ENCODE peak calls at places on chromosomes 4 and X, in eight cellular contexts. F is left ventricle myocardium inferior, H is thyroid gland, Y is choroid plexus epithelial cell, A is ascending aorta, B is GM06990, J is dorsolateral prefrontal cortex, Q is esophagus muscularis mucosa. L is an unnamed sample.

GRCh38 chrX:6701085-6701484 is 166.2 kb upstream of the VCX3A start:
- DNase-seq in F (no peak), H (no peak), Y (no peak), A (no peak), B (no peak), J (no peak), Q (no peak), L (no peak)

GRCh38 chrX:10014462-10015373 is 47.6 kb downstream of the CLDN34 start:
- DNase-seq in F (peak), H (peak), Y (peak), A (peak), B (peak), J (peak), Q (peak), L (peak)

GRCh38 chr4:164012396-164013027 is 518.0 kb downstream of the TMA16 start:
- DNase-seq in F (no peak), H (peak), Y (peak), A (no peak), B (no peak), J (no peak), Q (no peak), L (peak)

GRCh38 chrX:3134316-3134715 is 93.0 kb downstream of the ARSF start:
- DNase-seq in F (no peak), H (no peak), Y (no peak), A (no peak), B (no peak), J (no peak), Q (no peak), L (no peak)

GRCh38 chr4:23060776-23061175 is 368.0 kb downstream of the GBA3 start:
- DNase-seq in F (no peak), H (no peak), Y (peak), A (no peak), B (no peak), J (no peak), Q (no peak), L (peak)

GRCh38 chr4:158873795-158874359 is 105.1 kb downstream of the FNIP2 start:
- DNase-seq in F (no peak), H (no peak), Y (peak), A (no peak), B (no peak), J (no peak), Q (no peak), L (peak)

GRCh38 chr4:113644398-113644797 is 117.1 kb downstream of the CAMK2D start:
- DNase-seq in F (no peak), H (no peak), Y (no peak), A (no peak), B (no peak), J (no peak), Q (no peak), L (no peak)

GRCh38 chr4:52643846-52644245 is 15.3 kb downstream of the USP46 start:
- DNase-seq in F (peak), H (peak), Y (peak), A (peak), B (peak), J (peak), Q (no peak), L (peak)

GRCh38 chr4:56149601-56150000 is 200.9 kb downstream of the CEP135 start:
- DNase-seq in F (no peak), H (no peak), Y (peak), A (no peak), B (no peak), J (no peak), Q (no peak), L (peak)

GRCh38 chrX:44770111-44770510 is 73.7 kb upstream of the DUSP21 start:
- DNase-seq in F (no peak), H (no peak), Y (no peak), A (no peak), B (no peak), J (no peak), Q (no peak), L (no peak)

DNA sequence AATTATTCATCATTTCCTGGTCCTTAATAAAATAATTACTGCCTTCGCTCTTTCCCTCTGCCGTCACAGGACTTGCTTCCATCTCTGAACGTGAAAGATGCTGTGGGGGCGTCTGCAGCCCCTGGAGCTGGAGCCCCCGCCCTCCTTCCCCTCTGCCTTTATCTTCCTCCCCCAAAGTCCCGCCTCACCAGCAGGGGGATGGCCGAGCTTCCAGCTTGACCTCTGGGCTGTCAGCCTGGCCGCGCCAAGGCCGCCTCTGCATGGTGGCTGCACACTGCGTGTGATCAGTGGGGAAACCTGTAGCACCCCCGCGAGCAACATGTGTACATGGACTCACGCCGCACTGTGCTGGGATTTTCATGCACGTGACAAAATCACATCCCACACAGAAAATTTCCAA is 26.4 kb upstream of the PSAPL1 start:
- DNase-seq in F (no peak), H (no peak), Y (no peak), A (no peak), B (no peak), J (no peak), Q (no peak), L (no peak)
- TF ChIP-seq CTCF in F (no peak), H (no peak), Y (peak), A (no peak), B (no peak), J (no peak), Q (no peak), L (peak)

DNA sequence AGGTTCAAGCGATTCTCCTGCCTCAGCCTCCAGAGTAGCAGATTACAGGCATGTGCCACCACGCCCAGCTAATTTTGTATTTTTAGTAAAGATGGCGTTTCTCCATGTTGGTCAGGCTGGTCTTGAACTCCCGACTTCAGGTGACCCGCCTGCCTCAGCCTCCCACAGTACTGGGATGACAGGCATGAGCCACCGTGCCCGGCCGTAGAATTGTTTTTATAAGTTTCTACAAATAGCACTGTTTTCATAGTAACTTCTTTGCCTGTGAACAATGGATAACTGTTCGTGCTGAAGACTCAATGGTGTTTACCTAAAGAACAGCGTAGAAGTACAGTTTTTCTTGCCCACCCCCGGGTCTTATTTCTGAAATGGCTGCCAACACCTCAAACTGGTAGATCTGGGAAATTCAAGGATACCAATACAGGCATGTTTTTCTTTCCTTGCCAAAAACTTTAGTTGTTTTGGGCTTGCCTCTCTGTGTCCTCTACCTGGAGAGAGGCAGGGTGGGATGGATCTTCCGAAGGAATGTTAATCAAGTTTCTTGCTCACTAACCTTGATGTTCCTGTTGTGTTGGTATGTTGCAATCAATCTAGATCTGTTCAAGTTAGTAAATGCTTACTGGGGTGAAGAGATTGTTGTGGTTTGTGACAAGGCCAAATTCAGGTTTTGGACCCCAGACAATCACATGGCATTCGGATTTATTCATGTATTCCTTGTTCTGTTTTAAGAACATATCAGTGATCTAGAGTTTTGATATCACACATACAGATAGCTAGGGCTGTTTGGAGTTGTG is 2.8 kb upstream of the RUFY3 start:
- DNase-seq in F (no peak), H (peak), Y (no peak), A (no peak), B (no peak), J (no peak), Q (no peak), L (no peak)
- H3K4me3 ChIP-seq in F (no peak), H (no peak), Y (no peak), A (no peak), B (no peak), J (no peak), Q (no peak), L (no peak)

GRCh38 chrX:17425551-17425950 is 50.6 kb downstream of the NHS start:
- DNase-seq in F (no peak), H (no peak), Y (no peak), A (no peak), B (no peak), J (no peak), Q (no peak), L (no peak)
- TF ChIP-seq CTCF in F (no peak), H (no peak), Y (no peak), A (no peak), B (no peak), J (no peak), Q (no peak), L (no peak)

GRCh38 chr4:143700060-143700419 is 435 bp downstream of the FREM3 start:
- DNase-seq in F (no peak), H (peak), Y (peak), A (no peak), B (no peak), J (peak), Q (no peak), L (no peak)
- H3K4me3 ChIP-seq in F (peak), H (no peak), Y (no peak), A (peak), B (no peak), J (peak), Q (peak), L (peak)

GRCh38 chr4:39039108-39039507 is 6.9 kb upstream of the TMEM156 start:
- DNase-seq in F (no peak), H (no peak), Y (no peak), A (no peak), B (no peak), J (no peak), Q (no peak), L (no peak)
- TF ChIP-seq CTCF in F (no peak), H (no peak), Y (no peak), A (no peak), B (no peak), J (no peak), Q (no peak), L (no peak)

L was measured in brain microvascular endothelial cell.